ENCODE peak calls at places on chromosomes 6 and 20, in nine cellular contexts. Y, R, V, K, U, X, E, W and P are unnamed samples.

GRCh38 chr6:119296036-119297035 is 53.2 kb downstream of the MAN1A1 start:
- DNase-seq in R (no peak), W (no peak), U (no peak), K (no peak), V (no peak), Y (no peak), E (no peak), X (no peak), P (no peak)

GRCh38 chr6:17454316-17455005 is 61.1 kb downstream of the CAP2 start:
- DNase-seq in Y (no peak), U (no peak), E (no peak), W (no peak), K (no peak), R (no peak), V (no peak), X (no peak), P (no peak)

GRCh38 chr20:61223121-61223520 is 28.9 kb upstream of the CDH4 start:
- DNase-seq in X (no peak), E (no peak), V (no peak), Y (no peak), K (no peak), W (no peak), R (no peak), U (no peak), P (no peak)

GRCh38 chr6:141957271-141957670 is 175.5 kb upstream of the GJE1 start:
- DNase-seq in R (no peak), V (no peak), Y (no peak), W (no peak), E (no peak), U (no peak), X (no peak), K (no peak), P (no peak)

GRCh38 chr6:168133186-168133585 is 54.2 kb upstream of the FRMD1 start:
- DNase-seq in Y (no peak), U (no peak), K (peak; percentile 41), W (peak; percentile 86), X (peak; percentile 69), V (no peak), E (no peak), R (no peak), P (no peak)

GRCh38 chr6:28983838-28984237 is 21.3 kb downstream of the ZNF311 start:
- DNase-seq in V (no peak), X (no peak), W (no peak), U (no peak), K (no peak), Y (no peak), E (no peak), R (no peak), P (no peak)

GRCh38 chr20:45254867-45255266 is 503 bp upstream of the SLPI start:
- DNase-seq in E (no peak), U (no peak), X (no peak), W (no peak), V (no peak), K (no peak), Y (no peak), R (no peak), P (no peak)

GRCh38 chr6:12136905-12137304 is 124.8 kb downstream of the HIVEP1 start:
- DNase-seq in U (no peak), V (no peak), E (no peak), W (no peak), R (no peak), X (no peak), Y (no peak), K (peak; percentile 39), P (no peak)

GRCh38 chr20:49303211-49303610 is 25.4 kb upstream of the ZNFX1 start:
- DNase-seq in R (no peak), W (no peak), X (no peak), E (no peak), K (no peak), U (no peak), V (no peak), Y (no peak), P (no peak)

GRCh38 chr6:38064431-38064830 is 244.9 kb downstream of the ZFAND3 start:
- DNase-seq in Y (no peak), K (no peak), R (no peak), V (no peak), E (no peak), X (no peak), W (no peak), U (no peak), P (no peak)

GRCh38 chr6:138088307-138088744 is 18.9 kb downstream of the PERP start:
- DNase-seq in X (no peak), R (peak; percentile 21), Y (no peak), W (no peak), V (no peak), U (peak; percentile 65), E (peak; percentile 28), K (peak; percentile 52), P (no peak)

GRCh38 chr6:143002686-143003085 is 57.7 kb upstream of the HIVEP2 start:
- DNase-seq in U (no peak), Y (no peak), X (no peak), W (no peak), E (no peak), K (no peak), V (no peak), R (no peak), P (no peak)

GRCh38 chr20:8254911-8255582 is 123.0 kb downstream of the PLCB1 start:
- DNase-seq in W (no peak), X (no peak), R (no peak), V (no peak), U (no peak), E (no peak), Y (no peak), K (no peak), P (no peak)

GRCh38 chr6:49087372-49087771 is 375.7 kb downstream of the MMUT start:
- DNase-seq in R (no peak), K (peak; percentile 17), U (no peak), W (no peak), V (no peak), E (no peak), X (no peak), Y (no peak), P (no peak)

GRCh38 chr6:36862164-36862847 is 12.3 kb downstream of the PPIL1 start:
- DNase-seq in V (no peak), W (no peak), E (no peak), K (no peak), U (no peak), X (no peak), Y (no peak), R (no peak), P (no peak)

GRCh38 chr6:41733707-41734665 is 1.4 kb downstream of the TFEB start:
- DNase-seq in Y (peak; percentile 31), E (peak; percentile 82), R (peak; percentile 44), U (peak; percentile 83), W (peak; percentile 90), V (peak; percentile 68), K (peak; percentile 63), X (no peak), P (peak; percentile 72)

GRCh38 chr6:130848945-130849344 is 21.7 kb downstream of the SMLR1 start:
- DNase-seq in V (peak; percentile 7), Y (no peak), U (peak; percentile 9), R (no peak), E (no peak), X (no peak), W (no peak), K (peak; percentile 7), P (no peak)

GRCh38 chr6:169416249-169416648 is 162.6 kb upstream of the THBS2 start:
- DNase-seq in V (no peak), K (no peak), W (no peak), Y (no peak), X (no peak), R (no peak), U (no peak), E (no peak), P (no peak)

GRCh38 chr20:859661-860294 is 26.3 kb downstream of the FAM110A start:
- DNase-seq in U (no peak), X (no peak), V (no peak), K (no peak), W (peak; percentile 29), E (no peak), R (no peak), Y (no peak), P (peak; percentile 64)

GRCh38 chr6:150238294-150238693 is 95.5 kb downstream of the PPP1R14C start:
- DNase-seq in V (no peak), X (no peak), U (no peak), E (no peak), Y (no peak), R (no peak), W (no peak), K (peak; percentile 3), P (no peak)

GRCh38 chr20:31663838-31664695 is 26.4 kb downstream of the COX4I2 start:
- DNase-seq in W (no peak), Y (no peak), K (no peak), E (peak; percentile 77), X (no peak), U (peak; percentile 72), R (peak; percentile 28), V (no peak), P (no peak)

GRCh38 chr6:86937219-86938079 is at the start of gene HTR1E:
- DNase-seq in E (no peak), Y (no peak), X (no peak), K (peak; percentile 48), U (peak; percentile 78), W (peak; percentile 74), V (no peak), R (no peak), P (no peak)

GRCh38 chr6:132465530-132466485 is 47.1 kb downstream of the STX7 start:
- DNase-seq in V (no peak), U (no peak), E (no peak), X (no peak), R (no peak), W (no peak), Y (no peak), K (peak; percentile 58), P (no peak)

GRCh38 chr20:16069416-16070010 is 503.7 kb downstream of the KIF16B start:
- DNase-seq in E (no peak), U (no peak), R (no peak), X (no peak), Y (no peak), V (no peak), K (no peak), W (no peak), P (no peak)

GRCh38 chr6:15622045-15622750 is 40.6 kb downstream of the DTNBP1 start:
- DNase-seq in U (no peak), K (no peak), E (no peak), Y (no peak), X (no peak), R (no peak), V (no peak), W (no peak), P (no peak)

GRCh38 chr6:42279144-42279781 is 61.6 kb upstream of the MRPS10 start:
- DNase-seq in X (peak; percentile 56), W (peak; percentile 82), Y (no peak), K (no peak), R (no peak), U (no peak), V (peak; percentile 14), E (peak; percentile 70), P (peak; percentile 24)

GRCh38 chr6:105608711-105609374 is 206.0 kb upstream of the PREP start:
- DNase-seq in E (peak; percentile 20), U (no peak), Y (no peak), K (peak; percentile 15), R (no peak), X (no peak), W (no peak), V (no peak), P (no peak)

GRCh38 chr6:129785756-129786135 is 75.4 kb downstream of the TMEM244 start:
- DNase-seq in W (no peak), Y (no peak), X (no peak), V (no peak), R (no peak), E (no peak), K (no peak), U (no peak), P (no peak)

GRCh38 chr20:41179961-41180360 is 42.6 kb downstream of the PLCG1 start:
- DNase-seq in X (no peak), W (peak; percentile 48), V (no peak), E (no peak), R (no peak), K (no peak), Y (peak; percentile 3), U (no peak), P (no peak)

GRCh38 chr6:156676721-156677120 is 100.5 kb upstream of the ARID1B start:
- DNase-seq in R (no peak), X (no peak), W (no peak), K (no peak), V (no peak), Y (no peak), U (no peak), E (no peak), P (no peak)

GRCh38 chr6:149233056-149233715 is 84.3 kb upstream of the TAB2 start:
- DNase-seq in E (no peak), R (no peak), X (no peak), U (peak; percentile 79), W (no peak), K (peak; percentile 80), V (peak; percentile 38), Y (no peak), P (peak; percentile 91)